ENCODE peak calls at places on chromosomes 6 and 20, in five cellular contexts. W, I, V, A and O are unnamed samples. For H3K36me3, the result is how much of the 10 kb centered on the place peaks cover.

GRCh38 chr6:12258191-12258590 is 32.0 kb upstream of the EDN1 start:
- DNase-seq in I (no peak), A (no peak), V (no peak), W (no peak), O (no peak)

GRCh38 chr6:16184129-16184528 is 54.3 kb upstream of the GMPR start:
- DNase-seq in A (no peak), I (no peak), V (peak), W (no peak), O (no peak)

GRCh38 chr6:3315068-3315467 is 56.3 kb downstream of the PSMG4 start:
- DNase-seq in A (no peak), V (no peak), W (no peak), I (no peak), O (peak)

GRCh38 chr6:72524011-72524645 is 97.7 kb upstream of the KCNQ5 start:
- DNase-seq in I (no peak), V (no peak), W (no peak), A (no peak), O (no peak)

GRCh38 chr6:52146851-52147445 is 39.2 kb upstream of the IL17A start:
- DNase-seq in A (no peak), W (no peak), I (no peak), V (no peak), O (no peak)

GRCh38 chr6:135567375-135568083 is 70.0 kb upstream of the AHI1 start:
- DNase-seq in W (no peak), A (no peak), V (no peak), I (no peak), O (no peak)

GRCh38 chr6:109079981-109080380 is 14.7 kb downstream of the SESN1 start:
- DNase-seq in I (no peak), A (no peak), V (no peak), W (no peak), O (no peak)

GRCh38 chr6:168524644-168525043 is 83.7 kb downstream of the SMOC2 start:
- DNase-seq in W (no peak), A (peak), V (peak), I (no peak), O (no peak)

GRCh38 chr6:43296780-43297494 is 1.1 kb upstream of the SLC22A7 start:
- DNase-seq in A (no peak), V (no peak), W (no peak), I (no peak), O (no peak)

GRCh38 chr6:56699066-56699654 is 56.5 kb upstream of the DST start:
- DNase-seq in I (no peak), V (no peak), W (no peak), A (no peak), O (no peak)

GRCh38 chr20:59657459-59658046 is 53.2 kb downstream of the PHACTR3 start:
- DNase-seq in I (no peak), A (no peak), V (no peak), W (no peak), O (no peak)

GRCh38 chr20:62446398-62446985 is 19.2 kb upstream of the RBBP8NL start:
- DNase-seq in A (no peak), W (no peak), I (no peak), V (no peak), O (no peak)

GRCh38 chr20:62010551-62011402 is 54.9 kb downstream of the TAF4 start:
- DNase-seq in A (peak), V (peak), I (peak), W (no peak), O (no peak)

GRCh38 chr6:149884215-149884614 is 13.7 kb downstream of the RAET1E start:
- DNase-seq in V (no peak), I (no peak), W (no peak), A (no peak), O (peak)

GRCh38 chr6:4351857-4352669 is 216.7 kb upstream of the ECI2 start:
- DNase-seq in A (peak), V (peak), I (no peak), W (no peak), O (peak)

GRCh38 chr6:142356271-142356938 is 54.6 kb downstream of the ADGRG6 start:
- DNase-seq in W (no peak), V (no peak), A (no peak), I (no peak), O (no peak)

GRCh38 chr6:37127961-37128862 is 41.7 kb upstream of the PIM1 start:
- DNase-seq in I (no peak), V (no peak), A (no peak), W (no peak), O (no peak)

GRCh38 chr6:165770430-165771082 is 107.5 kb upstream of the PDE10A start:
- DNase-seq in V (no peak), I (no peak), W (no peak), A (no peak), O (no peak)

GRCh38 chr20:58306421-58307261 is 2.9 kb upstream of the RAB22A start:
- DNase-seq in A (peak), W (peak), I (peak), V (no peak), O (peak)

DNA sequence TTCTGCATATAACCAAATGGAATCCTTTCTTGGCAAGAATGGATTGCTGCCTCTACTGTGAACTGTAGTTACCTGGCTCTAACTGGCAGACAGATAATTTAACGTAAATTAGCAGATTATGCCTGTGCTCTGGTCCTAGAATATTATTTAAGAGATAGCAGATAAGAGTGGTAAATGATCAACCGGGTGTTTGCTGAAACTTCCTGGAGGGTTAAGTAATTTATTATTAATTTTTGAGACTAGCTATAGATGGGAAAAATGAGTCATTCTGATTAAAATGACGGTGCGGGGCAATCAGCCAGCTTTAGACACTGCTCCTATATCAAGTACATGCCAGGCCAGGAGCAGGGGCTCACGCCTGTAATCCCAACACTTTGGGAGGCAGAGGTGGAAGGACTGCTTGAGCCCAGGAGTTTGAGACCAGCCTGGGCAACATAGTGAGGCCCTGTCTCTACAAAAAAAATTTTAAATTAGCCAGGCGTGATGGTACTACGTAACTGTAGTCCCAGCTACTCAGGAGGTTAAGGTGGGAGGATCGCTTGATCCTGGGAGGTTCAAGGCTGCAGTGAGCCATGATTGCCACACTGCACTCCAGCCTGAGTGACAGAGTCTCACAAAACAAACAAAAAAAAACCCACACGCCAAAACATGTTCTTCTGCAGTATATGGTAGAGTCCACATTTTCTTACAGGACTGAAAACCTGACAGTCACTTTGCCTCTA is 22.6 kb downstream of the B4GALT5 start:
- DNase-seq in I (no peak), W (no peak), V (peak), A (no peak), O (no peak)
- H3K4me3 ChIP-seq in I (no peak), W (no peak), V (no peak), A (no peak), O (no peak)

DNA sequence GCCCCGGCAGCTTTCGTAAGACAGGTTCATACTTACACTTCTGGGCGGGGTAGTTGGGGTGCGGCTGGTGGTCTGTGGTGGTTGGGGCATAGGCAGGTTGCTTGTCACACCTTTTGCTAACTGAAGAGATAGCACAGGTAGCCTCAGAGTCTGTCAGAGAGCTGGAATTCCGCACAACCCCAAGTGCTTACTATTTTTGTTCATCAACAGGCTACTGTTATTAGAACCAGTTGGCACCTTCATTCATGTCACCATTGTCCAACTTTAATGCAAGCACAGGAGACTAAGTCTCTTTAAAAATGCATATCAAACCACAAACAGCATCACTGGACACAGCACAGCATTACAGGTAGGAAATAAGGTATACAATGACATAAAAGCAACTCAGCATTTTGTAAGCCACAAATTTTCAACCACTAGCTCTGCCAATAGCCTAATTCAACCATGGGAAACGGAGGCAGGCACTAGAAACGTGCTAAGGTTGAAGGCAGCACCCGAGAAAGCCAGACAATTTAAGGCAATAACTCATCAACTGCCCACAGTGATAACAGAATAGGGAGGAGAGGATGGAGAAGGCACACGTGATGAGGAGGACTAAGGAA is 143.8 kb downstream of the ZMYND8 start:
- DNase-seq in W (no peak), A (no peak), V (no peak), I (no peak), O (no peak)
- H3K36me3 ChIP-seq in W (under half), A (under half), V (under half), I (half or more), O (under half)

DNA sequence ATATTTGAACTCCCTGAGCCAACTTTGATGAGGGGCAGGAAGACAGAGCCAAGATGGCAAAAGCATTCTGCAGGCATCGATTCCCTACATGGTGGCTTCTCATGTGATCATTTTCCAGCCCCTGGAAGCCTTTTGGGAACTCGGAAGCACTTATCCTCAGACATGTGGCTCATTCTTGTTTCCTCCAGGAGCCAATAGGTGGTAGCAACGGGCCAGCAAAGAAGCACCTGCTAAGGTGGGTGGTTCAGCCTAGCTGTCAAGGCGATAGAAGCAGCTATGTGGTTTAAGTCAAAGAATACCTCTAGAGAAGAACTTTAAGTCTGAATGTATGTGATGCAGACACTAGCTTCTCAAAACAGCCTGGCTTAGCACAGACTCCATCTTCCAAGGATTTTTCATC is 64.9 kb upstream of the PAX1 start:
- DNase-seq in W (no peak), V (peak), I (no peak), A (no peak), O (no peak)
- H3K4me3 ChIP-seq in W (no peak), V (no peak), I (no peak), A (no peak), O (no peak)

GRCh38 chr20:32777177-32777956 is 15.2 kb downstream of the DNMT3B start:
- DNase-seq in I (no peak), A (no peak), W (no peak), V (no peak), O (no peak)
- H3K36me3 ChIP-seq in I (under half), A (under half), W (under half), V (under half), O (under half)

GRCh38 chr6:53929340-53930120 is 134.7 kb downstream of the LRRC1 start:
- DNase-seq in W (no peak), I (no peak), A (no peak), V (peak), O (no peak)
- H3K4me3 ChIP-seq in W (no peak), I (no peak), A (no peak), V (no peak), O (no peak)